ENCODE peak calls at places on chromosomes 4 and X, in ten cellular contexts. One of them, this sample, is unnamed.

GRCh38 chr4:24730256-24731001 is 64.9 kb upstream of the SOD3 start:
- DNase-seq in upper lobe of left lung: peak
- DNase-seq in endothelial cell of umbilical vein: no peak
- DNase-seq in stomach: no peak
- DNase-seq in GM12891: no peak
- DNase-seq in GM23338: no peak
- DNase-seq in transverse colon: peak
- DNase-seq in suprapubic skin: peak
- DNase-seq in spleen: no peak
- DNase-seq in breast epithelium: no peak
- DNase-seq in this sample: no peak

GRCh38 chrX:67961516-67961915 is 417.7 kb downstream of the AR start:
- DNase-seq in upper lobe of left lung: no peak
- DNase-seq in endothelial cell of umbilical vein: no peak
- DNase-seq in stomach: no peak
- DNase-seq in GM12891: no peak
- DNase-seq in GM23338: no peak
- DNase-seq in transverse colon: no peak
- DNase-seq in suprapubic skin: no peak
- DNase-seq in spleen: no peak
- DNase-seq in breast epithelium: no peak
- DNase-seq in this sample: no peak

GRCh38 chrX:41005445-41005992 is 79.7 kb upstream of the USP9X start:
- DNase-seq in upper lobe of left lung: no peak
- DNase-seq in endothelial cell of umbilical vein: peak
- DNase-seq in stomach: no peak
- DNase-seq in GM12891: no peak
- DNase-seq in GM23338: peak
- DNase-seq in transverse colon: no peak
- DNase-seq in suprapubic skin: no peak
- DNase-seq in spleen: no peak
- DNase-seq in breast epithelium: no peak
- DNase-seq in this sample: no peak

GRCh38 chrX:50736651-50737050 is 77.3 kb downstream of the SHROOM4 start:
- DNase-seq in upper lobe of left lung: no peak
- DNase-seq in endothelial cell of umbilical vein: no peak
- DNase-seq in stomach: no peak
- DNase-seq in GM12891: no peak
- DNase-seq in GM23338: no peak
- DNase-seq in transverse colon: no peak
- DNase-seq in suprapubic skin: no peak
- DNase-seq in spleen: no peak
- DNase-seq in breast epithelium: no peak
- DNase-seq in this sample: no peak

GRCh38 chr4:175419120-175419774 is 392.8 kb downstream of the GPM6A start:
- DNase-seq in upper lobe of left lung: no peak
- DNase-seq in endothelial cell of umbilical vein: no peak
- DNase-seq in stomach: no peak
- DNase-seq in GM12891: no peak
- DNase-seq in GM23338: no peak
- DNase-seq in transverse colon: no peak
- DNase-seq in suprapubic skin: no peak
- DNase-seq in spleen: no peak
- DNase-seq in breast epithelium: no peak
- DNase-seq in this sample: no peak

GRCh38 chrX:74449322-74449936 is 28.1 kb downstream of the SLC16A2 start:
- DNase-seq in upper lobe of left lung: no peak
- DNase-seq in endothelial cell of umbilical vein: no peak
- DNase-seq in stomach: peak
- DNase-seq in GM12891: no peak
- DNase-seq in GM23338: no peak
- DNase-seq in transverse colon: no peak
- DNase-seq in suprapubic skin: no peak
- DNase-seq in spleen: no peak
- DNase-seq in breast epithelium: peak
- DNase-seq in this sample: no peak

GRCh38 chr4:70838400-70838971 is 1.2 kb downstream of the GRSF1 start:
- DNase-seq in upper lobe of left lung: no peak
- DNase-seq in endothelial cell of umbilical vein: peak
- DNase-seq in stomach: no peak
- DNase-seq in GM12891: no peak
- DNase-seq in GM23338: no peak
- DNase-seq in transverse colon: no peak
- DNase-seq in suprapubic skin: no peak
- DNase-seq in spleen: no peak
- DNase-seq in breast epithelium: no peak
- DNase-seq in this sample: peak

GRCh38 chr4:185165605-185166063 is 22.6 kb downstream of the SLC25A4 start:
- DNase-seq in upper lobe of left lung: no peak
- DNase-seq in endothelial cell of umbilical vein: peak
- DNase-seq in stomach: no peak
- DNase-seq in GM12891: no peak
- DNase-seq in GM23338: no peak
- DNase-seq in transverse colon: no peak
- DNase-seq in suprapubic skin: no peak
- DNase-seq in spleen: no peak
- DNase-seq in breast epithelium: no peak
- DNase-seq in this sample: no peak

DNA sequence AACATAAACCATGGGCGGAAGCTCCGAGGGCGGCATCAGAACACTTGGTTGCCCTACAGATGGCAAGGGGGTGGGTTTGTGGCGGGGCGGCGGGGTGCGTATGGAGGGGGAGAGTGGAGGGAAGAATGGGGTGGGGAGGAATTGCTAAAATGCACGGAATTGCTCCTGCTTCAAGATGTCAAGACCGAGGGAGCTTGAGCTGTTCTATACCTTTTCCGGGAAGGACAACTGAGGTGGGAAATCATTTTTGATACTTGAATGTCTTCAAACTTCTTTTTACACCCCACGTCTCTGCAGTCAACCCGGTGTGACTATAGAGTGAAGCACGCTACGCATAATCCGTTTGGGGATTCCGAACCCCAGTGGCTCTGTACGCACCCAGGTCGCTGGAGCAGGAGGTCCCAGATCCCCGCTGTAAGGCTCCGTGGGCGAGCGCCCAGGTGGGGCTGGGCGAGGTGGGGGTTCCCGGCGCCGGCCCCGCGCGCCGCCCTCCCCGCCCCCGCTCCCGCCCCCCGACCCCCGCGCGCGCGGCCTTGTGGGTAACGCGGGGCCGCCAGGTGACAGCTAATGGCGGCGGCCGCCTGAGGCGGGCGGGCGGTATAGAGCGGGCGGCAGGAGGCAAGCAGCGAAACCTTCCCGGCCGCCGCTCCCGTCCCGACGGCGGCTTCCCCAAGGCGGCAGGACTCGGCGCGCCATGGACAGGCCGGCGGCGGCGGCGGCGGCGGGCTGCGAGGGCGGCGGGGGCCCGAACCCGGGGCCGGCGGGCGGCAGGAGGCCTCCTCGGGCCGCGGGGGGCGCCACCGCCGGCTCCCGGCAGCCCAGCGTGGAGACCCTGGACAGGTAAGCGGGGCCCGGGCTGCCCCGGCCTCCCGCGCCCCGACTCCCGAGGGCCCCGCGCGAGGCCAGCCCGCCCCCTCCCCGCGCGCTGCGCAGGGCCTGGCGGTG is at the start of gene MTMR1:
- DNase-seq in upper lobe of left lung: peak
- DNase-seq in endothelial cell of umbilical vein: peak
- DNase-seq in stomach: peak
- DNase-seq in GM12891: peak
- DNase-seq in GM23338: peak
- DNase-seq in transverse colon: peak
- DNase-seq in suprapubic skin: no peak
- DNase-seq in spleen: peak
- DNase-seq in breast epithelium: no peak
- DNase-seq in this sample: peak
- TF ChIP-seq POLR2AphosphoS5 in upper lobe of left lung: no peak
- TF ChIP-seq POLR2AphosphoS5 in endothelial cell of umbilical vein: no peak
- TF ChIP-seq POLR2AphosphoS5 in stomach: no peak
- TF ChIP-seq POLR2AphosphoS5 in GM12891: no peak
- TF ChIP-seq POLR2AphosphoS5 in GM23338: peak
- TF ChIP-seq POLR2AphosphoS5 in transverse colon: no peak
- TF ChIP-seq POLR2AphosphoS5 in suprapubic skin: no peak
- TF ChIP-seq POLR2AphosphoS5 in spleen: peak
- TF ChIP-seq POLR2AphosphoS5 in breast epithelium: no peak
- TF ChIP-seq POLR2AphosphoS5 in this sample: peak

DNA sequence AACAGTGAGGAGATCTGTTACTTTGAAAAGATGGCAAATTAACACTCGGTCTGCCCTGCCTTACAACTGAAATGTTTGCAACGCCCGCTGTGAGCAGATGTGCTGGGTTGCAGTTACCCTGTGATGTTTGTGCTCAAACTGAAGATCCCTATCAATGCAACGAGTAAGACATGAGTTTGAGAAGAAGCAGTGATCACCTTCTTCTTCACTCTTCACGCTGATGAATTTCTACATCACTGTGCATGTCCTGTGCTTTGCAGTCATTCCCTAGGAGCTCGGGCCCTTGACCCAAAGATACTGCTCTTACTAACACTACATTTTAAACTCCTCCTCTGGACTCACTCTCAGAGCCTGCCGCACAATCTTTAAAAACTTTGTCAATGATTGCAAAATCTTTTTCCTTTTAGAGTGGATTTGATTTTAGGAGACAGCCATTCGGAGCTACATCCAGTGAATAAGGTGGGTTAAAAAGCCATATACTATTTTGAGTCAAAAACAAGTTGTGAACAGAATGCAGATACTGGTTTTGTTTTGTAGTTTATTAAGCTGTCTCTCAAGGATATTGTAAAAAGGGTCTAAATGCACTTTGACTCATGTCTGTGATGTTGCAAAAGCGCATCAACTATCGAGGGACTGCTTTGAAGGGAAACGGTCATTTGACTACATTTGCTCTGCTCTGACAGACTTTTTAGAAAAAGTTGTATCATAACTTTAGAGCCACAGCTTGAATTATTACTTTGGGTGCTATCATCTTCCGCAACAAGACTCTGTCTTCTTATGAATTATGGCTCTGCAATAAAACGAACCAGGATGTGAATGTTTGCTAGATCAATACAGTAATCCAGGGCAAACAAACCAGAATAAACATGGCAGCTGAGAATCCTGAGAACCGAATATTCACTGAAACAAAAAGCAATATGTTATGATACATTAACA is 5.7 kb upstream of the RHOH start:
- DNase-seq in upper lobe of left lung: no peak
- DNase-seq in endothelial cell of umbilical vein: no peak
- DNase-seq in stomach: no peak
- DNase-seq in GM12891: no peak
- DNase-seq in GM23338: no peak
- DNase-seq in transverse colon: no peak
- DNase-seq in suprapubic skin: no peak
- DNase-seq in spleen: no peak
- DNase-seq in breast epithelium: no peak
- DNase-seq in this sample: no peak
- TF ChIP-seq POLR2AphosphoS5 in upper lobe of left lung: no peak
- TF ChIP-seq POLR2AphosphoS5 in endothelial cell of umbilical vein: no peak
- TF ChIP-seq POLR2AphosphoS5 in stomach: no peak
- TF ChIP-seq POLR2AphosphoS5 in GM12891: no peak
- TF ChIP-seq POLR2AphosphoS5 in GM23338: no peak
- TF ChIP-seq POLR2AphosphoS5 in transverse colon: peak
- TF ChIP-seq POLR2AphosphoS5 in suprapubic skin: no peak
- TF ChIP-seq POLR2AphosphoS5 in spleen: no peak
- TF ChIP-seq POLR2AphosphoS5 in breast epithelium: no peak
- TF ChIP-seq POLR2AphosphoS5 in this sample: peak

DNA sequence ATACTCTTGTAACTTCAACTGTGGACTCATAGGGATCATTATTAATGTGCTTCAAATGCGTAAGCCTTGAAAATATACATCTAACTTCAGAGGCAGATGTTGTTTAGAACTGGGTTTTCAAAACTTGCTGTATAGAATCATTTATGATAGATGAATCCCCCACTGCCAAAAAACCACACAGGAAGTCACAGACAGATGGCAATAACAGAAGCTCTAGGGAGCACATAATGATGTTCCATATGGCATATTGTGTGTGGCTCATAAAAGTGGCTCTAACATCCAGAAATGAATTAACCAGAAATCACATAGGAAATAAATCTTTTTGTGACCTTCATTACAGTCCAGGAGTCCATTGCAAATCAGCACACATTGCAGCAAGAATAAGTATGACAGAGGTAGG is 62.4 kb upstream of the RELL1 start:
- DNase-seq in upper lobe of left lung: no peak
- DNase-seq in endothelial cell of umbilical vein: no peak
- DNase-seq in stomach: no peak
- DNase-seq in GM12891: no peak
- DNase-seq in GM23338: no peak
- DNase-seq in transverse colon: no peak
- DNase-seq in suprapubic skin: no peak
- DNase-seq in spleen: no peak
- DNase-seq in breast epithelium: no peak
- DNase-seq in this sample: no peak
- TF ChIP-seq POLR2AphosphoS5 in upper lobe of left lung: no peak
- TF ChIP-seq POLR2AphosphoS5 in endothelial cell of umbilical vein: no peak
- TF ChIP-seq POLR2AphosphoS5 in stomach: no peak
- TF ChIP-seq POLR2AphosphoS5 in GM12891: no peak
- TF ChIP-seq POLR2AphosphoS5 in GM23338: no peak
- TF ChIP-seq POLR2AphosphoS5 in transverse colon: no peak
- TF ChIP-seq POLR2AphosphoS5 in suprapubic skin: no peak
- TF ChIP-seq POLR2AphosphoS5 in spleen: no peak
- TF ChIP-seq POLR2AphosphoS5 in breast epithelium: no peak
- TF ChIP-seq POLR2AphosphoS5 in this sample: no peak

GRCh38 chr4:40227284-40227683 is 30.5 kb downstream of the RHOH start:
- DNase-seq in upper lobe of left lung: no peak
- DNase-seq in endothelial cell of umbilical vein: no peak
- DNase-seq in stomach: no peak
- DNase-seq in GM12891: no peak
- DNase-seq in GM23338: no peak
- DNase-seq in transverse colon: no peak
- DNase-seq in suprapubic skin: no peak
- DNase-seq in spleen: no peak
- DNase-seq in breast epithelium: no peak
- DNase-seq in this sample: no peak

GRCh38 chr4:40228497-40229365 is 31.9 kb downstream of the RHOH start:
- DNase-seq in upper lobe of left lung: no peak
- DNase-seq in endothelial cell of umbilical vein: no peak
- DNase-seq in stomach: no peak
- DNase-seq in GM12891: no peak
- DNase-seq in GM23338: peak
- DNase-seq in transverse colon: no peak
- DNase-seq in suprapubic skin: no peak
- DNase-seq in spleen: no peak
- DNase-seq in breast epithelium: no peak
- DNase-seq in this sample: no peak

GRCh38 chr4:40225497-40225896 is 28.7 kb downstream of the RHOH start:
- DNase-seq in upper lobe of left lung: no peak
- DNase-seq in endothelial cell of umbilical vein: no peak
- DNase-seq in stomach: no peak
- DNase-seq in GM12891: no peak
- DNase-seq in GM23338: no peak
- DNase-seq in transverse colon: no peak
- DNase-seq in suprapubic skin: no peak
- DNase-seq in spleen: no peak
- DNase-seq in breast epithelium: no peak
- DNase-seq in this sample: no peak

GRCh38 chr4:40221744-40222143 is 24.9 kb downstream of the RHOH start:
- DNase-seq in upper lobe of left lung: no peak
- DNase-seq in endothelial cell of umbilical vein: no peak
- DNase-seq in stomach: no peak
- DNase-seq in GM12891: no peak
- DNase-seq in GM23338: no peak
- DNase-seq in transverse colon: no peak
- DNase-seq in suprapubic skin: no peak
- DNase-seq in spleen: no peak
- DNase-seq in breast epithelium: no peak
- DNase-seq in this sample: no peak

DNA sequence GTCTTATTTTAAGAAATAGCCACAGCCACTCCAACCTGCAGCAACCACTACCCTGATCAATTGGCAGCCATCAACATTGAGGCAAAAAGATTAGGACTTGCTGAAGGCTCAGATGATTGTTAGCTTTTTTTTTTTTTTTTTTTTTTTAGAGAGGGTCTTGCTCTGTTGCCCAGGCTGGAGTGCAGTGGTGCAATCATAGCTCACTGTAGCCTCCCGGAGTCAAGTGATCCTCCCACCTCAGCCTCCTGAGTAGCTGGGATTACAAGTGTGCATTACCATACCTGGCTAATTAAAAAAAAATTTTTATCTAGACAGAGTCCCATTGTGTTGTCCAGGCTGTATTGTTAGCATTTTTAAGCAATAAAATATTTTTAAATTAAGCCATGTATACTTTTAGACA is 26.5 kb downstream of the RHOH start:
- DNase-seq in upper lobe of left lung: no peak
- DNase-seq in endothelial cell of umbilical vein: no peak
- DNase-seq in stomach: no peak
- DNase-seq in GM12891: no peak
- DNase-seq in GM23338: no peak
- DNase-seq in transverse colon: no peak
- DNase-seq in suprapubic skin: no peak
- DNase-seq in spleen: no peak
- DNase-seq in breast epithelium: no peak
- DNase-seq in this sample: no peak
- TF ChIP-seq POLR2AphosphoS5 in upper lobe of left lung: no peak
- TF ChIP-seq POLR2AphosphoS5 in endothelial cell of umbilical vein: no peak
- TF ChIP-seq POLR2AphosphoS5 in stomach: no peak
- TF ChIP-seq POLR2AphosphoS5 in GM12891: no peak
- TF ChIP-seq POLR2AphosphoS5 in GM23338: no peak
- TF ChIP-seq POLR2AphosphoS5 in transverse colon: no peak
- TF ChIP-seq POLR2AphosphoS5 in suprapubic skin: no peak
- TF ChIP-seq POLR2AphosphoS5 in spleen: no peak
- TF ChIP-seq POLR2AphosphoS5 in breast epithelium: no peak
- TF ChIP-seq POLR2AphosphoS5 in this sample: no peak